ENCODE peak calls at places on chromosome 4, in five cellular contexts. G is OCI-LY7, H is germinal center, R is psoas muscle, T is left lung. F is an unnamed sample.

GRCh38 chr4:19615086-19615689 is 636.5 kb upstream of the SLIT2 start:
- DNase-seq in G (no peak), T (no peak), R (no peak), H (no peak), F (no peak)

GRCh38 chr4:113682730-113683129 is 78.8 kb downstream of the CAMK2D start:
- DNase-seq in G (no peak), R (no peak), T (no peak), H (no peak), F (no peak)

GRCh38 chr4:146633471-146633800 is 5.3 kb upstream of the POU4F2 start:
- DNase-seq in G (no peak), R (no peak), H (no peak), T (no peak), F (no peak)

GRCh38 chr4:109916003-109916399 is 3.3 kb downstream of the EGF start:
- DNase-seq in H (no peak), R (no peak), T (no peak), G (no peak), F (no peak)

GRCh38 chr4:71270901-71271300 is 67.9 kb upstream of the SLC4A4 start:
- DNase-seq in H (no peak), T (no peak), R (no peak), G (peak), F (no peak)

GRCh38 chr4:183635333-183635732 is 23.7 kb downstream of the RWDD4 start:
- DNase-seq in R (no peak), G (no peak), H (no peak), T (no peak), F (no peak)

GRCh38 chr4:128604840-128605239 is 204.7 kb upstream of the JADE1 start:
- DNase-seq in G (no peak), R (no peak), T (no peak), H (no peak), F (no peak)

GRCh38 chr4:107248571-107248970 is 212.5 kb upstream of the DKK2 start:
- DNase-seq in T (no peak), R (no peak), G (no peak), H (no peak), F (no peak)

GRCh38 chr4:182434720-182435119 is 191.5 kb downstream of the TENM3 start:
- DNase-seq in T (no peak), G (no peak), H (no peak), R (no peak), F (no peak)

GRCh38 chr4:82560853-82561744 is 689 bp downstream of the TMEM150C start:
- DNase-seq in T (no peak), R (peak), G (no peak), H (peak), F (no peak)

GRCh38 chr4:156820931-156821330 is 150.7 kb downstream of the PDGFC start:
- DNase-seq in H (no peak), T (no peak), R (no peak), G (no peak), F (no peak)

GRCh38 chr4:85965529-85965928 is 394.3 kb downstream of the MAPK10 start:
- DNase-seq in R (no peak), H (no peak), T (no peak), G (no peak), F (no peak)

GRCh38 chr4:62118558-62118957 is 918.4 kb downstream of the ADGRL3 start:
- DNase-seq in R (no peak), H (no peak), T (no peak), G (no peak), F (no peak)

GRCh38 chr4:56307423-56307822 is 79.9 kb downstream of the AASDH start:
- DNase-seq in R (no peak), H (no peak), T (no peak), G (no peak), F (no peak)

GRCh38 chr4:147683172-147683571 is 791 bp downstream of the PRMT9 start:
- DNase-seq in R (no peak), T (peak), G (peak), H (peak), F (no peak)

GRCh38 chr4:53552711-53553110 is 38.6 kb downstream of the LNX1 start:
- DNase-seq in H (no peak), R (no peak), T (no peak), G (no peak), F (no peak)

GRCh38 chr4:137610960-137611359 is 78.7 kb upstream of the PCDH18 start:
- DNase-seq in T (no peak), G (no peak), H (no peak), R (no peak), F (no peak)

GRCh38 chr4:147494301-147494700 is 13.4 kb downstream of the EDNRA start:
- DNase-seq in H (no peak), T (no peak), G (no peak), R (no peak), F (no peak)

GRCh38 chr4:158051401-158052235 is 121.2 kb downstream of the GASK1B start:
- DNase-seq in G (no peak), R (peak), H (no peak), T (no peak), F (no peak)

GRCh38 chr4:169307581-169307980 is 36.8 kb upstream of the SH3RF1 start:
- DNase-seq in H (no peak), G (no peak), T (no peak), R (no peak), F (no peak)

GRCh38 chr4:103754844-103755243 is 35.1 kb upstream of the TACR3 start:
- DNase-seq in G (no peak), R (no peak), T (no peak), H (no peak), F (no peak)

GRCh38 chr4:169724251-169724650 is 33.5 kb downstream of the HPF1 start:
- DNase-seq in R (no peak), H (no peak), G (no peak), T (no peak), F (no peak)

GRCh38 chr4:52248836-52249235 is 197.7 kb downstream of the SPATA18 start:
- DNase-seq in H (no peak), R (no peak), T (no peak), G (no peak), F (no peak)

GRCh38 chr4:10239982-10240654 is 123.5 kb upstream of the WDR1 start:
- DNase-seq in G (no peak), H (no peak), T (no peak), R (no peak), F (no peak)

GRCh38 chr4:146976145-146976544 is 30.5 kb upstream of the TTC29 start:
- DNase-seq in H (no peak), G (no peak), T (no peak), R (no peak), F (no peak)

GRCh38 chr4:7403001-7403400 is 31.7 kb downstream of the PSAPL1 start:
- DNase-seq in T (peak), G (no peak), R (no peak), H (no peak), F (no peak)

GRCh38 chr4:152831416-152831815 is 51.7 kb downstream of the ARFIP1 start:
- DNase-seq in R (no peak), T (no peak), H (no peak), G (no peak), F (no peak)

GRCh38 chr4:169800541-169800940 is 42.8 kb upstream of the HPF1 start:
- DNase-seq in T (no peak), R (no peak), H (no peak), G (no peak), F (no peak)

GRCh38 chr4:48223633-48224295 is 45.9 kb downstream of the TEC start:
- DNase-seq in G (no peak), H (no peak), R (no peak), T (no peak), F (no peak)

GRCh38 chr4:134999169-134999568 is 797.6 kb upstream of the PABPC4L start:
- DNase-seq in H (no peak), T (no peak), R (no peak), G (no peak), F (no peak)

GRCh38 chr4:27775156-27775555 is 914.5 kb downstream of the STIM2 start:
- DNase-seq in T (no peak), H (no peak), R (no peak), G (no peak), F (no peak)

GRCh38 chr4:6355052-6355451 is 85.4 kb downstream of the WFS1 start:
- DNase-seq in G (no peak), T (no peak), H (no peak), R (no peak), F (no peak)

GRCh38 chr4:103099691-103100392 is at the start of gene BDH2:
- DNase-seq in G (peak), R (no peak), H (peak), T (peak), F (no peak)

GRCh38 chr4:124123181-124123580 is 589.4 kb downstream of the ANKRD50 start:
- DNase-seq in R (no peak), T (no peak), H (no peak), G (no peak), F (no peak)

GRCh38 chr4:165654556-165654955 is 218.5 kb upstream of the TLL1 start:
- DNase-seq in R (no peak), G (no peak), T (no peak), H (no peak), F (no peak)

F was measured in heart right ventricle.